ENCODE peak calls at places on chromosomes 13 and 19, in seven cellular contexts. One of them, this sample, is unnamed. For H3K4me1, the result is how much of the 10 kb centered on the place peaks cover.

GRCh38 chr13:33711441-33711840 is 106.5 kb upstream of the RFC3 start:
- DNase-seq in GM23338: no peak
- DNase-seq in ascending aorta: no peak
- DNase-seq in H1: no peak
- DNase-seq in heart left ventricle: no peak
- DNase-seq in RWPE2: no peak
- DNase-seq in mucosa of descending colon: no peak
- DNase-seq in this sample: no peak

GRCh38 chr19:51159656-51160055 is 17.6 kb downstream of the SIGLEC7 start:
- DNase-seq in GM23338: no peak
- DNase-seq in ascending aorta: no peak
- DNase-seq in H1: no peak
- DNase-seq in heart left ventricle: no peak
- DNase-seq in RWPE2: no peak
- DNase-seq in mucosa of descending colon: no peak
- DNase-seq in this sample: no peak

GRCh38 chr19:50203281-50204080 is at the start of gene MYH14:
- DNase-seq in GM23338: peak
- DNase-seq in ascending aorta: peak
- DNase-seq in H1: peak
- DNase-seq in heart left ventricle: peak
- DNase-seq in RWPE2: no peak
- DNase-seq in mucosa of descending colon: peak
- DNase-seq in this sample: peak

GRCh38 chr19:54147676-54148075 is 10.1 kb downstream of the CNOT3 start:
- DNase-seq in GM23338: no peak
- DNase-seq in ascending aorta: no peak
- DNase-seq in H1: no peak
- DNase-seq in heart left ventricle: peak
- DNase-seq in RWPE2: no peak
- DNase-seq in mucosa of descending colon: no peak
- DNase-seq in this sample: no peak

GRCh38 chr13:110456550-110456949 is 105.0 kb downstream of the RAB20 start:
- DNase-seq in GM23338: no peak
- DNase-seq in ascending aorta: no peak
- DNase-seq in H1: no peak
- DNase-seq in heart left ventricle: no peak
- DNase-seq in RWPE2: no peak
- DNase-seq in mucosa of descending colon: no peak
- DNase-seq in this sample: no peak

GRCh38 chr13:23381877-23382276 is 51.6 kb downstream of the SACS start:
- DNase-seq in GM23338: no peak
- DNase-seq in ascending aorta: no peak
- DNase-seq in H1: no peak
- DNase-seq in heart left ventricle: no peak
- DNase-seq in RWPE2: no peak
- DNase-seq in mucosa of descending colon: no peak
- DNase-seq in this sample: no peak

GRCh38 chr13:33182729-33183128 is 102.8 kb downstream of the STARD13 start:
- DNase-seq in GM23338: no peak
- DNase-seq in ascending aorta: no peak
- DNase-seq in H1: no peak
- DNase-seq in heart left ventricle: no peak
- DNase-seq in RWPE2: no peak
- DNase-seq in mucosa of descending colon: no peak
- DNase-seq in this sample: no peak

GRCh38 chr19:6668696-6669095 is 1.3 kb downstream of the TNFSF14 start:
- DNase-seq in GM23338: no peak
- DNase-seq in ascending aorta: no peak
- DNase-seq in H1: no peak
- DNase-seq in heart left ventricle: no peak
- DNase-seq in RWPE2: no peak
- DNase-seq in mucosa of descending colon: no peak
- DNase-seq in this sample: no peak

GRCh38 chr19:31285744-31286143 is 63.5 kb downstream of the TSHZ3 start:
- DNase-seq in GM23338: no peak
- DNase-seq in ascending aorta: peak
- DNase-seq in H1: no peak
- DNase-seq in heart left ventricle: no peak
- DNase-seq in RWPE2: no peak
- DNase-seq in mucosa of descending colon: no peak
- DNase-seq in this sample: no peak

GRCh38 chr13:110528911-110529310 is 32.6 kb downstream of the RAB20 start:
- DNase-seq in GM23338: no peak
- DNase-seq in ascending aorta: no peak
- DNase-seq in H1: no peak
- DNase-seq in heart left ventricle: no peak
- DNase-seq in RWPE2: no peak
- DNase-seq in mucosa of descending colon: no peak
- DNase-seq in this sample: no peak

GRCh38 chr19:3514930-3515329 is 8.8 kb downstream of the FZR1 start:
- DNase-seq in GM23338: no peak
- DNase-seq in ascending aorta: no peak
- DNase-seq in H1: no peak
- DNase-seq in heart left ventricle: no peak
- DNase-seq in RWPE2: no peak
- DNase-seq in mucosa of descending colon: no peak
- DNase-seq in this sample: no peak

GRCh38 chr19:43395561-43395960 is 19.1 kb upstream of the TEX101 start:
- DNase-seq in GM23338: no peak
- DNase-seq in ascending aorta: no peak
- DNase-seq in H1: no peak
- DNase-seq in heart left ventricle: no peak
- DNase-seq in RWPE2: no peak
- DNase-seq in mucosa of descending colon: peak
- DNase-seq in this sample: no peak

GRCh38 chr13:40665061-40665753 is 1.2 kb downstream of the FOXO1 start:
- DNase-seq in GM23338: peak
- DNase-seq in ascending aorta: peak
- DNase-seq in H1: peak
- DNase-seq in heart left ventricle: peak
- DNase-seq in RWPE2: no peak
- DNase-seq in mucosa of descending colon: peak
- DNase-seq in this sample: no peak

GRCh38 chr13:112670864-112671263 is 19.0 kb upstream of the ATP11A start:
- DNase-seq in GM23338: no peak
- DNase-seq in ascending aorta: no peak
- DNase-seq in H1: no peak
- DNase-seq in heart left ventricle: no peak
- DNase-seq in RWPE2: no peak
- DNase-seq in mucosa of descending colon: no peak
- DNase-seq in this sample: no peak

GRCh38 chr19:16289594-16289993 is 35.0 kb upstream of the KLF2 start:
- DNase-seq in GM23338: no peak
- DNase-seq in ascending aorta: no peak
- DNase-seq in H1: no peak
- DNase-seq in heart left ventricle: no peak
- DNase-seq in RWPE2: no peak
- DNase-seq in mucosa of descending colon: no peak
- DNase-seq in this sample: no peak

GRCh38 chr13:97068146-97068545 is 73.9 kb upstream of the OXGR1 start:
- DNase-seq in GM23338: peak
- DNase-seq in ascending aorta: no peak
- DNase-seq in H1: no peak
- DNase-seq in heart left ventricle: no peak
- DNase-seq in RWPE2: no peak
- DNase-seq in mucosa of descending colon: no peak
- DNase-seq in this sample: no peak

GRCh38 chr19:10836478-10837325 is 690 bp upstream of the TMED1 start:
- DNase-seq in GM23338: peak
- DNase-seq in ascending aorta: peak
- DNase-seq in H1: no peak
- DNase-seq in heart left ventricle: peak
- DNase-seq in RWPE2: peak
- DNase-seq in mucosa of descending colon: peak
- DNase-seq in this sample: peak

GRCh38 chr19:11931051-11931450 is 6.1 kb downstream of the ZNF700 start:
- DNase-seq in GM23338: no peak
- DNase-seq in ascending aorta: no peak
- DNase-seq in H1: no peak
- DNase-seq in heart left ventricle: no peak
- DNase-seq in RWPE2: no peak
- DNase-seq in mucosa of descending colon: no peak
- DNase-seq in this sample: no peak

GRCh38 chr19:33157906-33158305 is 26.0 kb downstream of the WDR88 start:
- DNase-seq in GM23338: no peak
- DNase-seq in ascending aorta: no peak
- DNase-seq in H1: no peak
- DNase-seq in heart left ventricle: no peak
- DNase-seq in RWPE2: no peak
- DNase-seq in mucosa of descending colon: no peak
- DNase-seq in this sample: no peak

GRCh38 chr13:39776439-39776838 is 121.0 kb downstream of the COG6 start:
- DNase-seq in GM23338: no peak
- DNase-seq in ascending aorta: no peak
- DNase-seq in H1: no peak
- DNase-seq in heart left ventricle: no peak
- DNase-seq in RWPE2: no peak
- DNase-seq in mucosa of descending colon: no peak
- DNase-seq in this sample: no peak

GRCh38 chr19:58399903-58400637 is 4.6 kb downstream of the RNF225 start:
- DNase-seq in GM23338: no peak
- DNase-seq in ascending aorta: no peak
- DNase-seq in H1: no peak
- DNase-seq in heart left ventricle: no peak
- DNase-seq in RWPE2: peak
- DNase-seq in mucosa of descending colon: no peak
- DNase-seq in this sample: no peak

GRCh38 chr19:34904521-34904845 is 22.2 kb upstream of the ZNF30 start:
- DNase-seq in GM23338: peak
- DNase-seq in ascending aorta: no peak
- DNase-seq in H1: no peak
- DNase-seq in heart left ventricle: no peak
- DNase-seq in RWPE2: no peak
- DNase-seq in mucosa of descending colon: no peak
- DNase-seq in this sample: no peak
- TF ChIP-seq CTCF in GM23338: peak
- TF ChIP-seq CTCF in ascending aorta: no peak
- TF ChIP-seq CTCF in H1: no peak
- TF ChIP-seq CTCF in heart left ventricle: no peak
- TF ChIP-seq CTCF in RWPE2: no peak
- TF ChIP-seq CTCF in mucosa of descending colon: no peak
- TF ChIP-seq CTCF in this sample: no peak

DNA sequence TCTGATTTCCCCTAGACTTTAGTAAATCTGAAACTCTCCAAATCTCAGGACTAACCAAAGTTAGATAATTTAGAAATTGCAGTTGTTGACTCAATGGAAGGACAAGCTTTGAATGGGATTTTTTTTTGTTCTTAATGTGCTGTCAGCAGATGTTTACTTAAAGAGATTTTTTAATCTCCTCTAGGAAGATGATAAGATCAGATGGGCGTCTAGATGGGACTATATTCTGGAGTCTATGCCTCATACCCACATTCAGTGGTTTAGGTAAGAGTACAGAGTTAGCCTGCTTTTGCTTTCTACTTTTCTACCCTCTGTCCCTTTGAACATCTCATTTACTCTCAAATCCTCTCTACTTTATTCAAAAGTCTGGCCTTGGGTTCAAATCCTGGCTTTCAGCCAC is 39.3 kb downstream of the TM9SF2 start:
- DNase-seq in GM23338: no peak
- DNase-seq in ascending aorta: no peak
- DNase-seq in H1: no peak
- DNase-seq in heart left ventricle: no peak
- DNase-seq in RWPE2: no peak
- DNase-seq in mucosa of descending colon: no peak
- DNase-seq in this sample: no peak
- H3K4me1 ChIP-seq in GM23338: under half
- H3K4me1 ChIP-seq in ascending aorta: under half
- H3K4me1 ChIP-seq in H1: under half
- H3K4me1 ChIP-seq in heart left ventricle: under half
- H3K4me1 ChIP-seq in RWPE2: under half
- H3K4me1 ChIP-seq in mucosa of descending colon: under half
- H3K4me1 ChIP-seq in this sample: under half

DNA sequence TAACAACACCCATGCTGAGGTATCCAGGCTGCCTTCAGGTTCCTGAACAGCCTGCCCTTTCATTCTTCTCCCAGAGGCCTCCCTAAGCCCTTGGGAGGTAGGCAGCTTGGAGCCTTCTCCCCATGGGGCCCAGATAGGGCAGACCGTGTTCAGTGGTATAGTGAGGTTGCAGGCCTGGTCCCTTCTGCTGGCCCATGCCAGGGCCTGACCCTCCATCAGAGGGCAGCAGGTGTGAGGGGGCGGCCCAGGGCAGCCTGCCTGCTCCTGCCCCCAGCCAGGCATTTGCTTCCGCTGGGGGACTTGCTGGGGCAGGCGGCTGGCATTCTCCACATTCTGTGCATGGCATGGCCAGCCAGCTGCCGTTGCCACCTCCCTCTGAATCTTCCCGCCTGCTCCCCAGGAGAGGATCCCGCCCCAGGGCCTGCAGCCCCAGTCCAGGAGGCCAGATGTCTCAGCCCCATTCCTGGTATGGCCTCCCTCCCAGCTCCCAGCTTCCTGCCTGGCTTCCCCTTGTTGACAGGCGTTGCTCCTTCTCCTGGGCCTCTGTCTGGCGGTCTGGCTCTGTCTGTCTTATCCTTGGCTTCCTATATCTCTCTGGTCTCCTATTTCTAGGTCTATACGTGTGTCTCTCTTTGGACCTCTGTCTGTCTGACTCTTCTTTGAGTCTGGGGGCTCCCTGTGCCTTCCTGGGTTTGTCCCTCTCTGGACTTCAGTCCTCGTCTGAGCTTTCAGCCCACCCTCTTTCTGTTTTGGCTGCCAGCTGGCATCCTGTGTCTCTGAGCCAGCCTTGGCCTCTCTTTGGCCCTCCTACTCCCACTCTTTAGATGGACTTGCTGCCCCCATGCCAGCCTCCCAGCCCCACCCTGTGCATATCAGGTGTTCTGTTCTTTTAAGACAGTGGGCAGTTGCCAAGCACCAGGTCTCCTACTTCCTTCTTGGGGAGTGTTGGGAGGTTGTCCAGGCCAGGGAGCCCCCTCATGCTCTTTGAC is 9.1 kb downstream of the CIC start:
- DNase-seq in GM23338: no peak
- DNase-seq in ascending aorta: no peak
- DNase-seq in H1: no peak
- DNase-seq in heart left ventricle: peak
- DNase-seq in RWPE2: peak
- DNase-seq in mucosa of descending colon: no peak
- DNase-seq in this sample: no peak
- TF ChIP-seq CTCF in GM23338: no peak
- TF ChIP-seq CTCF in ascending aorta: no peak
- TF ChIP-seq CTCF in H1: no peak
- TF ChIP-seq CTCF in heart left ventricle: no peak
- TF ChIP-seq CTCF in RWPE2: peak
- TF ChIP-seq CTCF in mucosa of descending colon: no peak
- TF ChIP-seq CTCF in this sample: no peak

GRCh38 chr19:47319923-47320871 is 10.5 kb downstream of the C5AR1 start:
- DNase-seq in GM23338: no peak
- DNase-seq in ascending aorta: no peak
- DNase-seq in H1: no peak
- DNase-seq in heart left ventricle: no peak
- DNase-seq in RWPE2: no peak
- DNase-seq in mucosa of descending colon: no peak
- DNase-seq in this sample: no peak
- H3K4me1 ChIP-seq in GM23338: under half
- H3K4me1 ChIP-seq in ascending aorta: under half
- H3K4me1 ChIP-seq in H1: under half
- H3K4me1 ChIP-seq in heart left ventricle: under half
- H3K4me1 ChIP-seq in RWPE2: under half
- H3K4me1 ChIP-seq in mucosa of descending colon: under half
- H3K4me1 ChIP-seq in this sample: under half

GRCh38 chr19:1754651-1755466 is 1.6 kb downstream of the ONECUT3 start:
- DNase-seq in GM23338: peak
- DNase-seq in ascending aorta: no peak
- DNase-seq in H1: peak
- DNase-seq in heart left ventricle: no peak
- DNase-seq in RWPE2: no peak
- DNase-seq in mucosa of descending colon: no peak
- DNase-seq in this sample: no peak
- TF ChIP-seq CTCF in GM23338: no peak
- TF ChIP-seq CTCF in ascending aorta: no peak
- TF ChIP-seq CTCF in H1: no peak
- TF ChIP-seq CTCF in heart left ventricle: no peak
- TF ChIP-seq CTCF in RWPE2: no peak
- TF ChIP-seq CTCF in mucosa of descending colon: no peak
- TF ChIP-seq CTCF in this sample: no peak

This sample was measured in gastrocnemius medialis.